ENCODE peak calls at places on chromosomes 7 and 10, in eight cellular contexts. B, R, X, E, T, V, Z and C are unnamed samples.

GRCh38 chr10:2341298-2341697 is 604.0 kb upstream of the ADARB2 start:
- DNase-seq in B (no peak), R (no peak), X (no peak), E (no peak), T (no peak), V (no peak), Z (no peak), C (no peak)

GRCh38 chr7:74554178-74554577 is 100.5 kb downstream of the GTF2IRD1 start:
- DNase-seq in B (no peak), R (no peak), X (no peak), E (no peak), T (no peak), V (no peak), Z (no peak), C (no peak)

GRCh38 chr10:92688927-92689662 is 660 bp upstream of the HHEX start:
- DNase-seq in B (no peak), R (peak), X (peak), E (no peak), T (no peak), V (no peak), Z (no peak), C (no peak)

GRCh38 chr7:132004528-132004927 is 448.1 kb upstream of the PODXL start:
- DNase-seq in B (no peak), R (no peak), X (peak), E (no peak), T (no peak), V (no peak), Z (no peak), C (no peak)

GRCh38 chr7:66905689-66906088 is 15.3 kb upstream of the TMEM248 start:
- DNase-seq in B (no peak), R (no peak), X (no peak), E (no peak), T (no peak), V (peak), Z (no peak), C (no peak)

GRCh38 chr10:129946868-129947267 is 17.2 kb downstream of the EBF3 start:
- DNase-seq in B (no peak), R (no peak), X (no peak), E (no peak), T (no peak), V (no peak), Z (no peak), C (no peak)

GRCh38 chr7:156473476-156474240 is 166.9 kb upstream of the RNF32 start:
- DNase-seq in B (no peak), R (peak), X (peak), E (no peak), T (no peak), V (peak), Z (peak), C (peak)

GRCh38 chr7:37758467-37758866 is 74.9 kb downstream of the GPR141 start:
- DNase-seq in B (no peak), R (no peak), X (no peak), E (no peak), T (no peak), V (no peak), Z (no peak), C (no peak)

GRCh38 chr10:34492081-34492480 is 323.0 kb downstream of the PARD3 start:
- DNase-seq in B (no peak), R (no peak), X (no peak), E (no peak), T (no peak), V (no peak), Z (no peak), C (no peak)

GRCh38 chr10:72461085-72461484 is 106.4 kb upstream of the DNAJB12 start:
- DNase-seq in B (no peak), R (no peak), X (no peak), E (no peak), T (no peak), V (no peak), Z (no peak), C (no peak)